ENCODE peak calls at places on chromosomes 6 and 20, in four cellular contexts. V is A549, K is GM12878, D is IMR-90. N is an unnamed sample.

GRCh38 chr6:8436956-8437355 is 1.6 kb upstream of the SLC35B3 start:
- DNase-seq in V (no peak), K (no peak), D (no peak), N (no peak)

GRCh38 chr6:154683756-154684523 is 49.3 kb upstream of the SCAF8 start:
- DNase-seq in V (no peak), K (peak; percentile 41), D (peak; percentile 49), N (no peak)

GRCh38 chr6:6820688-6821238 is 232.2 kb downstream of the LY86 start:
- DNase-seq in V (no peak), K (no peak), D (no peak), N (no peak)

GRCh38 chr6:139699335-139699734 is 324.9 kb upstream of the CITED2 start:
- DNase-seq in V (no peak), K (no peak), D (peak; percentile 65), N (no peak)

GRCh38 chr20:44916586-44916985 is 6.7 kb downstream of the PABPC1L start:
- DNase-seq in V (no peak), K (no peak), D (no peak), N (no peak)

GRCh38 chr6:74969591-74970267 is 236.1 kb downstream of the COL12A1 start:
- DNase-seq in V (no peak), K (no peak), D (peak; percentile 6), N (no peak)

GRCh38 chr6:128209771-128210170 is 308.9 kb upstream of the THEMIS start:
- DNase-seq in V (no peak), K (no peak), D (peak; percentile 79), N (no peak)

GRCh38 chr6:89313006-89313405 is 2.1 kb downstream of the GABRR2 start:
- DNase-seq in V (no peak), K (no peak), D (peak; percentile 92), N (no peak)

GRCh38 chr6:139124887-139125672 is 9.8 kb upstream of the HECA start:
- DNase-seq in V (peak; percentile 53), K (peak; percentile 54), D (peak; percentile 49), N (peak; percentile 32)

GRCh38 chr20:24820345-24820744 is 128.7 kb upstream of the CST7 start:
- DNase-seq in V (no peak), K (no peak), D (no peak), N (no peak)

GRCh38 chr6:135251964-135252429 is 70.9 kb downstream of the MYB start:
- DNase-seq in V (no peak), K (no peak), D (peak; percentile 73), N (no peak)

GRCh38 chr20:53974785-53975555 is 95.4 kb downstream of the BCAS1 start:
- DNase-seq in V (no peak), K (no peak), D (no peak), N (no peak)

GRCh38 chr6:33935439-33936080 is 131.8 kb upstream of the MLN start:
- DNase-seq in V (no peak), K (no peak), D (no peak), N (no peak)

GRCh38 chr6:119628691-119629621 is 279.4 kb upstream of the MAN1A1 start:
- DNase-seq in V (no peak), K (no peak), D (no peak), N (no peak)
- TF ChIP-seq ELK1 in V (no peak), K (no peak), D (no peak), N (no peak)

GRCh38 chr20:23094927-23095326 is 8.8 kb upstream of the CD93 start:
- DNase-seq in V (no peak), K (no peak), D (no peak), N (no peak)

GRCh38 chr20:23095504-23095903 is 9.4 kb upstream of the CD93 start:
- DNase-seq in V (no peak), K (no peak), D (no peak), N (no peak)

GRCh38 chr20:23094213-23094896 is 8.2 kb upstream of the CD93 start:
- DNase-seq in V (no peak), K (no peak), D (no peak), N (no peak)

GRCh38 chr20:23096986-23097520 is 10.9 kb upstream of the CD93 start:
- DNase-seq in V (no peak), K (no peak), D (no peak), N (no peak)

GRCh38 chr20:23096073-23096472 is 9.9 kb upstream of the CD93 start:
- DNase-seq in V (no peak), K (no peak), D (no peak), N (no peak)
- TF ChIP-seq ELK1 in V (no peak), K (no peak), D (no peak), N (no peak)

DNA sequence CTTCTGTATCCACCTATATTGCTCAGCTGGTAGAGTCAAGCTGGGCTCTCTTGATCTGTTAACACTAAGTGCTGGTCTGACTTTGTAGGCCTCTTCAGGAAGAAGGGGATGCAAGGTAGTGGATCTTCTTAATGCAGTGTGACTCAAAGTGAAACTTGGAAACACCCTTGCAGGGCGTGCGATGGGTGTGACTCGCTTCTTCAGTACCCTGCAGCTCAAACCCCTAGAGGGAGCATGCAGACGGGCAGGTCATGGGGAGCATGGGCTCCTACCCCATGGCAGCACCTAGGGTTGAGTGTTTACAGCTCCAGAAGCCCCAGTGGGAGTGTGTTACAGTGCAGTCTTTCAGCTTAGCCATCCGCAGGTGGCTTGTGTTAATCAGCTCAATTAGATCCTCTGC is 757 bp upstream of the SAMD3 start:
- DNase-seq in V (no peak), K (peak; percentile 65), D (no peak), N (no peak)
- TF ChIP-seq ELK1 in V (no peak), K (no peak), D (no peak), N (no peak)

GRCh38 chr20:35300469-35301262 is 8.4 kb upstream of the FAM83C start:
- DNase-seq in V (no peak), K (no peak), D (no peak), N (no peak)
- TF ChIP-seq ELK1 in V (no peak), K (no peak), D (no peak), N (no peak)

DNA sequence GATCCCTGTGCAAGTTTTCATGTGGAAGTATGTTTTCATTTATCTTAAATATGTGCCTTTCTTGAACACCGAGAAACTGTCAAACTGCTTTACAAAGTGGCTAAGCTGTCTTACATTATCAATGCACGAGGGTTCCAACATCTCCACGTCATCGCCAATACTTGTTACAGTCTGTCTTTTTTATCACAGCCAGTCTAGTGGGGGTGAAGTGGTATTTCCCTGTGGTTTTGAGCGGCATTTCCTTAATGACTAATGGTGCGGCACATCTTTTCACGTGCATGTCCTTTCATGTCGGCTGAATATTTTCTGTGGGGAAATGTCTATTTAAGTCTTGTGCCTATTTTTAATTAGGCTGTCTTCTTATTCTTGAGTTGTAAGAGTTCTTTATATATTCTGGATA is 280.4 kb downstream of the FOXC1 start:
- DNase-seq in V (no peak), K (no peak), D (no peak), N (no peak)
- TF ChIP-seq ELK1 in V (no peak), K (no peak), D (no peak), N (no peak)

GRCh38 chr6:32865724-32866443 is 11.9 kb downstream of the PSMB9 start:
- DNase-seq in V (no peak), K (no peak), D (no peak), N (no peak)
- TF ChIP-seq ELK1 in V (no peak), K (no peak), D (no peak), N (no peak)

DNA sequence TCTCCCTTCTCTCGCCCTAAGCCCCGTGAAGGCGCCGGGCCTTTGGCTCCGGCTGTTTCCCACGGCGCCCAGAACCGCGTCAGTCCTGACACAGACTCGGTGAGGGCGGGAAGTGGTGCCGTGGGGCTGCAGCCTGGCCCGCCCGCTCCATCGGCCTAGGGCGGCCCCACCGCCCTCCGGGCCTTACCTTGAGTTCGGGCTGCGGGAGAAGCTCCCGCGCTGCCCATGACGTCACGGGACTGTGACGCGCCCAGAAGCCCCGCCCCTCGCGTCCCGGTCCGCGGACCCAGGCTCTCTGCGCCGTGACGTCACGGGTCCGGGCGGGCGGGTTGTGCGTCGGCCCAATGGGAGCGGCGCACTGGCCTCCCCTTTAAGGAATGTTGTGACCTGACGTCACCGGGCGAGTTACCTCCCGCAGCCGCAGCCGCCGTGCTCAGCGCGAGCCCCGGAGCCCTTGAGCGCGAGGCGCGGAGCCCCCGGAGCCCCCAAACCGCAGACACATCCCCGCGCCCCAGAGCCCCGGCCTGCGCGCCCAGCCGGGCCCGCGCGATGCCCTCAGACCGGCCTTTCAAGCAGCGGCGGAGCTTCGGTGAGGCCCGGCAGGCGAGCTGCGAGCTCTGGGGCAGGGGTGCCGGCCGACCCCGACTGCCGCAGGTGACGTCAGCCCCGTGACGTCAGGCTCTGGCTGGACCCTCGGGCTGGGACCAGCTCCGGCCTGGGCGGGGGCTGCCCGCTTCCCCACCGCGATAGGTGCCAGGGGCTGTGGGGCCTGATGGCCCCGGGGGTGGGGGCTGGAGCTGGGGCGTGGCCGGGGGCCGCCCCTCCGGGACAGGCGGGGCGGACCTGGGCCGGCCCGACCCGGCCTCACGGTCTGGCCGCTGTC is at the start of gene MAP1LC3A:
- DNase-seq in V (peak; percentile 97), K (no peak), D (peak; percentile 95), N (peak; percentile 60)
- TF ChIP-seq ELK1 in V (no peak), K (no peak), D (no peak), N (no peak)

GRCh38 chr6:78835817-78836216 is 31.5 kb upstream of the IRAK1BP1 start:
- DNase-seq in V (peak; percentile 1), K (no peak), D (peak; percentile 4), N (no peak)
- TF ChIP-seq ELK1 in V (no peak), K (no peak), D (no peak), N (no peak)

GRCh38 chr6:79305020-79305419 is 70.5 kb upstream of the HMGN3 start:
- DNase-seq in V (no peak), K (no peak), D (no peak), N (no peak)

GRCh38 chr6:79302341-79302740 is 67.9 kb upstream of the HMGN3 start:
- DNase-seq in V (no peak), K (no peak), D (no peak), N (no peak)

GRCh38 chr6:79313254-79313653 is 78.8 kb upstream of the HMGN3 start:
- DNase-seq in V (peak; percentile 25), K (no peak), D (no peak), N (no peak)

DNA sequence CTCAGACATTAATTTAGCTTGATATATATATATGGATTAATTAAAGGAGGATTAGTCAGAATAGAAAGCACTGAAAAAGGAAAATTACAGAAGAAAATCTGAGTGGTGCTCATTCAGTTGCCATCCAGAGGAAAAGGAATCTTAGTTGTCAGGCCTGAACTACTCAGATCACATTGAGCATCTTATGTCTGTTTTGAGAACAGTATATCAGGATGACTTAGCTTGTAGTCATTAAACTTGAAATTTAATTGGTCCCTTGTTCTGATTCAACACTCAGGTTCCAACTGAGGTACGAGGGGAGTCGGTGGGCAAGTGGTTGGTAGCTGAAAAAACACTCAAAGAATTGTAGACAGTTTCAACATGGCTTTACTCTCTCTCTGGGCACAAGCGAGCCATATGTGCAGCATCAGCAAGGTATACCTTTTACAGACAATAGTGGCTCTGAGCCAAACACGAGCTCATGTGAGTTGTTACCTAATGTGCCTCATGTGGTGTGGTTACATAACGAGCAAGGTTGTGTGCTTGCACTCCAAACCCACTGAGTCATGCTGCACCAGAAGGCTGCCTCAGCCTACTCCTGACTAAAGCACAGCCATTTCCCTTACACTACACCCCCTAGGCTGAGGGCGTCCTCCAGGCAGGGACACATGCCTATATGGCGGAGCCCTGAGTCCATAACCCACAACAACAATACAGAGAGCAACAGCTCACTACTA is 73.0 kb upstream of the HMGN3 start:
- DNase-seq in V (no peak), K (no peak), D (no peak), N (no peak)
- TF ChIP-seq ELK1 in V (no peak), K (no peak), D (no peak), N (no peak)